ENCODE peak calls at places on chromosomes 4 and X, in six cellular contexts. T, I, W, C, A and D are unnamed samples. For H3K9me3, the result is how much of the 10 kb centered on the place peaks cover.

GRCh38 chr4:53693909-53694308 is 102.6 kb upstream of the LNX1 start:
- DNase-seq in T (no peak), I (no peak), W (no peak), C (no peak), A (no peak), D (no peak)

GRCh38 chr4:1047106-1047975 is 35.9 kb downstream of the FGFRL1 start:
- DNase-seq in T (peak), I (peak), W (no peak), C (no peak), A (peak), D (peak)

GRCh38 chrX:43939187-43939926 is 33.8 kb downstream of the NDP start:
- DNase-seq in T (no peak), I (no peak), W (no peak), C (no peak), A (no peak), D (no peak)

GRCh38 chrX:134764202-134764785 is 106.0 kb upstream of the PLAC1 start:
- DNase-seq in T (peak), I (no peak), W (no peak), C (peak), A (no peak), D (no peak)

GRCh38 chr4:149140841-149141240 is 674.8 kb downstream of the IQCM start:
- DNase-seq in T (no peak), I (no peak), W (no peak), C (no peak), A (no peak), D (no peak)

GRCh38 chr4:74394476-74395136 is 29.7 kb downstream of the EREG start:
- DNase-seq in T (no peak), I (no peak), W (no peak), C (no peak), A (no peak), D (no peak)

GRCh38 chrX:538311-538710 is 92.3 kb upstream of the SHOX start:
- DNase-seq in T (no peak), I (no peak), W (no peak), C (no peak), A (no peak), D (no peak)

GRCh38 chr4:156734965-156735895 is 236.4 kb downstream of the PDGFC start:
- DNase-seq in T (no peak), I (no peak), W (no peak), C (no peak), A (no peak), D (no peak)

GRCh38 chr4:112938461-112939058 is 110.9 kb upstream of the ANK2 start:
- DNase-seq in T (peak), I (no peak), W (no peak), C (peak), A (no peak), D (no peak)

GRCh38 chr4:170979736-170980135 is 833.5 kb upstream of the GALNTL6 start:
- DNase-seq in T (no peak), I (no peak), W (no peak), C (no peak), A (no peak), D (peak)

GRCh38 chrX:34642849-34643248 is 14.2 kb downstream of the TMEM47 start:
- DNase-seq in T (no peak), I (no peak), W (no peak), C (no peak), A (no peak), D (no peak)

GRCh38 chrX:34632404-34632803 is 24.7 kb downstream of the TMEM47 start:
- DNase-seq in T (no peak), I (no peak), W (no peak), C (no peak), A (no peak), D (no peak)

GRCh38 chrX:34638116-34638515 is 19.0 kb downstream of the TMEM47 start:
- DNase-seq in T (peak), I (no peak), W (no peak), C (no peak), A (no peak), D (no peak)
- TF ChIP-seq CTCF in T (peak), I (peak), W (no peak), C (peak), A (peak), D (peak)

DNA sequence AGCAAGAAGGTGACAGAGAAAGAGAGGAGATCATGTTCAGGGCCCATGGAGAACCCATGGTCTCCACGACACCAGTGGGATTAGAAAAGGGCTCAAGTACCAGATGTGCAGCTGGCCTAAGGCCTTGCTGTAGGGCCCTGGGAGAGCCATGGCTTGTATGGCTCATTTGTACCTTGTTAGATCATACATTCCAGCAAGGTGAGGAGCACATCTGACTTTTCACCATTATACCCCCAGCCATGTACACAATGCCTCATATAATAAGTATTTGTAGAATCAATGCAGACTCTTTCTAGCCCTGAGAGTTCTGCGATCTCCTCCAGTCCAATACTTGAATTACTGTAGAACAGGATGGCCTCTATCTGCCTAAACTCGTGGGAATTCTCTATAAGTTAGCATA is 94.2 kb upstream of the MAP3K15 start:
- DNase-seq in T (no peak), I (no peak), W (no peak), C (no peak), A (no peak), D (no peak)
- H3K9me3 ChIP-seq in T (under half), I (under half), W (under half), C (under half), A (under half), D (under half)

DNA sequence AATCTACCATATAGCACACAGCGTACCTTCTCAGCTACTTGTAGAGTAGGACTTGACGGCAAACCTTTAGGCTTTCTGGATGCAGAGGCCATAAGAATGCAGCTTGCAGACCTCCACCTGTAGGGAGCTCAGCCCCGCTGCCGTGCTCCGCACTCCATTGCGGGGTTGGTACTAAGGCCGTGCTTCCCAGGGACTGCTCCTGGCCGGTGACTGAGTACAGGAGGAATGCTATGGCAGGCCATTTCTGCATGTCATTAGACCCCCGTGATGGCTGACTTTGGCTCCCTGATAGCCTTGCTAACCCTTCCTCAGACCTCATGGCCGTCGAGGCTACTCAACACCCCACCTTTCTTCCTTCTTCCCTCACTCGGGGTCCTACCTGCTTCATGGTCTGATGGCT is 26.4 kb downstream of the TIGD2 start:
- DNase-seq in T (no peak), I (no peak), W (no peak), C (no peak), A (no peak), D (no peak)
- TF ChIP-seq CTCF in T (no peak), I (no peak), W (no peak), C (no peak), A (no peak), D (no peak)

DNA sequence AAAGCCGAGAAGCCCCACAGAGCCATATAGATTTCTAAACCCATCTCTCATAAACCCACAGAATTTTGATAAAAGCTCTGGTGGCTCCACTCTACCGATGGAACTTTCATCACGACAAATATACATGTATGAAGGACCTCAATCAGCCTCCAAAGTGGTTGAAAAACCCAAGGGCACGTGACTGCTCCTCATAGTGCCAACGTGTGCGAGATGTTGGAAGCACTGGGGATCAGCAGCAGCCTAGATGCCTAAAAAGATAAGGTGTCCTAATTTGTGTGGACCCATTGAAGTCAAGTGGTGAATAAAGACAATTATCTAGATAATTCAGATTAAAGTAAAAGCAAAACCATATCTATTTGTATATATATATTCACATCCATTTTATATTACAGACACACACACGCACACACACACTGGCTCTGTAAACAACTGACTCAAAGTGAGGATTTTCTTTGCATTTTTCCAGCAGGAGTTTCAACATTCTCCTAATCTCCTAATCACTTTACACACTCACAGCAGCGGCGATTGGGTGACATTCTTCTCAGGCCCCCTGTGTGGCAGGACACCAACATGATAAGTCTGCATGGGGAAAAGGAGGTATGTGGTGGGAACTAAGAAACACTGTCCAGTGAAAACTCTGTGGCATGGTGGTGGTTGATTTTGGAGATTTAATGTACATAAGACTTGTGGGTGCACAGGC is 2.9 kb upstream of the PITX2 start:
- DNase-seq in T (peak), I (no peak), W (no peak), C (no peak), A (no peak), D (no peak)
- H3K9me3 ChIP-seq in T (under half), I (under half), W (under half), C (under half), A (under half), D (under half)

GRCh38 chrX:13760428-13760827 is 25.9 kb downstream of the OFD1 start:
- DNase-seq in T (no peak), I (no peak), W (no peak), C (no peak), A (no peak), D (no peak)
- TF ChIP-seq CTCF in T (no peak), I (no peak), W (no peak), C (no peak), A (no peak), D (no peak)

GRCh38 chr4:3838437-3839380 is 72.5 kb downstream of the ADRA2C start:
- DNase-seq in T (no peak), I (no peak), W (no peak), C (no peak), A (no peak), D (no peak)
- H3K9me3 ChIP-seq in T (under half), I (under half), W (under half), C (under half), A (under half), D (under half)

DNA sequence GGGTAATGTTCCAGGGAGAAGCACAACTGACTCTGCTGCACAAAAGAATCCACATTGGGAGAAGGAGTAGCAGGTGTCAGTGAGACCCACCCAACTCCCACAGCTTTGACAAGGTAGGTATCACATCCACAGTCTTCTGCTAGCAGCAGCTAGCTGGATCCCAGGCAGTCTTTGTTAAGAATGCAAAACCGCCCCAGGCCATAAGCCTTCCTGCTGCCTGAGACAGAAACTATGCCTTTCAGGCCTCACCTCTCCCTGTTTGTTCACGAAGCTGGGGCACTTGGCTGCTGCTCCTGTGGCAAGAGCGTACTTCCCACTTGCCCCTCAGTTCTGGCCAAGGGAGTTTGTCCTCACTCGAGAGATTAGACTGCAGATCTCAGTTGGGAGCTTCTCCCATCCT is 21.4 kb downstream of the RRAGB start:
- DNase-seq in T (no peak), I (no peak), W (no peak), C (no peak), A (no peak), D (no peak)
- TF ChIP-seq CTCF in T (no peak), I (no peak), W (no peak), C (no peak), A (no peak), D (no peak)